ENCODE peak calls at places on chromosome 16, in four cellular contexts. One of them, this sample, is unnamed.
A peak's percentile ranks its signal among the peaks of the same experiment; 100 is the strongest.

GRCh38 chr16:49496656-49497055 is 123.1 kb downstream of the C16orf78 start:
- DNase-seq in cardiac muscle cell: no peak
- DNase-seq in fibroblast of lung: no peak
- DNase-seq in GM23338: no peak
- DNase-seq in this sample: no peak

GRCh38 chr16:64952177-64952576 is 169.7 kb downstream of the CDH11 start:
- DNase-seq in cardiac muscle cell: no peak
- DNase-seq in fibroblast of lung: peak; percentile 94
- DNase-seq in GM23338: no peak
- DNase-seq in this sample: no peak

GRCh38 chr16:29943846-29944669 is 17.8 kb upstream of the TMEM219 start:
- DNase-seq in cardiac muscle cell: peak; percentile 27
- DNase-seq in fibroblast of lung: peak; percentile 98
- DNase-seq in GM23338: peak; percentile 80
- DNase-seq in this sample: no peak

GRCh38 chr16:83272201-83272600 is 535.6 kb upstream of the HSBP1 start:
- DNase-seq in cardiac muscle cell: no peak
- DNase-seq in fibroblast of lung: no peak
- DNase-seq in GM23338: no peak
- DNase-seq in this sample: no peak

GRCh38 chr16:82755570-82756282 is 129.0 kb downstream of the CDH13 start:
- DNase-seq in cardiac muscle cell: peak; percentile 5
- DNase-seq in fibroblast of lung: peak; percentile 27
- DNase-seq in GM23338: peak; percentile 40
- DNase-seq in this sample: no peak

GRCh38 chr16:46789075-46789474 is 40.9 kb upstream of the MYLK3 start:
- DNase-seq in cardiac muscle cell: no peak
- DNase-seq in fibroblast of lung: no peak
- DNase-seq in GM23338: no peak
- DNase-seq in this sample: no peak

GRCh38 chr16:89189358-89190025 is 10.8 kb downstream of the SLC22A31 start:
- DNase-seq in cardiac muscle cell: no peak
- DNase-seq in fibroblast of lung: no peak
- DNase-seq in GM23338: no peak
- DNase-seq in this sample: no peak

GRCh38 chr16:4314532-4315184 is 1.2 kb upstream of the GLIS2 start:
- DNase-seq in cardiac muscle cell: peak; percentile 52
- DNase-seq in fibroblast of lung: peak; percentile 52
- DNase-seq in GM23338: peak; percentile 72
- DNase-seq in this sample: no peak

GRCh38 chr16:89471225-89471624 is 19.1 kb downstream of the ANKRD11 start:
- DNase-seq in cardiac muscle cell: no peak
- DNase-seq in fibroblast of lung: peak; percentile 75
- DNase-seq in GM23338: no peak
- DNase-seq in this sample: no peak

GRCh38 chr16:30472328-30472942 is at the start of gene ITGAL:
- DNase-seq in cardiac muscle cell: no peak
- DNase-seq in fibroblast of lung: no peak
- DNase-seq in GM23338: no peak
- DNase-seq in this sample: peak; percentile 90

GRCh38 chr16:68873635-68874471 is 30.5 kb downstream of the TANGO6 start:
- DNase-seq in cardiac muscle cell: no peak
- DNase-seq in fibroblast of lung: no peak
- DNase-seq in GM23338: no peak
- DNase-seq in this sample: no peak

GRCh38 chr16:68866933-68867332 is 23.6 kb downstream of the TANGO6 start:
- DNase-seq in cardiac muscle cell: no peak
- DNase-seq in fibroblast of lung: no peak
- DNase-seq in GM23338: no peak
- DNase-seq in this sample: no peak

GRCh38 chr16:68869492-68870084 is 26.3 kb downstream of the TANGO6 start:
- DNase-seq in cardiac muscle cell: no peak
- DNase-seq in fibroblast of lung: no peak
- DNase-seq in GM23338: peak; percentile 31
- DNase-seq in this sample: no peak
- TF ChIP-seq CTCF in cardiac muscle cell: no peak
- TF ChIP-seq CTCF in fibroblast of lung: no peak
- TF ChIP-seq CTCF in GM23338: no peak
- TF ChIP-seq CTCF in this sample: no peak

GRCh38 chr16:85413713-85414663 is 199.1 kb upstream of the GSE1 start:
- DNase-seq in cardiac muscle cell: no peak
- DNase-seq in fibroblast of lung: no peak
- DNase-seq in GM23338: no peak
- DNase-seq in this sample: no peak
- H3K4me3 ChIP-seq in cardiac muscle cell: no peak overlapping the region
- H3K4me3 ChIP-seq in fibroblast of lung: no peak overlapping the region
- H3K4me3 ChIP-seq in GM23338: no peak overlapping the region
- H3K4me3 ChIP-seq in this sample: no peak overlapping the region

GRCh38 chr16:19900590-19900989 is 15.9 kb upstream of the GPRC5B start:
- DNase-seq in cardiac muscle cell: no peak
- DNase-seq in fibroblast of lung: no peak
- DNase-seq in GM23338: peak; percentile 28
- DNase-seq in this sample: no peak
- TF ChIP-seq CTCF in cardiac muscle cell: no peak
- TF ChIP-seq CTCF in fibroblast of lung: no peak
- TF ChIP-seq CTCF in GM23338: peak; percentile 28
- TF ChIP-seq CTCF in this sample: peak; percentile 17

DNA sequence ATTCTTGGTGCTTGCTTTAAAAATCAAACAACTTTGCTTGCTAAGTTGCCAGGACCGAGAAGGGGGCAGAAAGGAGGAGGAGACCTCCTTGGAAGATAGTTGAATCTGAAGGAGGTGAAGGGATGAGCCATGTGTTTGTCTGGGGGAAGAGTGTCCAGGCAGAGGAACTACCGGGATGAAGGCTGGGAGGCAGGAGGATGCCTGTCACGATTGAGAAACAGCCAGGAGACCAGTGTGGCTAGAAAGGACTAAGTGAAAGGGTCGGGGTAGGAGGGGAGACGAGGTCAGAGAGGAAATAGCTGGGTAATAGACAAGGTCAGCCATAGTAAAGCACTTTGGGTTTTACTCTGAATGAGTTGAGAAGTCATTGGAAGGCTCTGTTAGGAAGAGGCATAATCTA is 38.9 kb upstream of the CSNK2A2 start:
- DNase-seq in cardiac muscle cell: no peak
- DNase-seq in fibroblast of lung: no peak
- DNase-seq in GM23338: peak; percentile 42
- DNase-seq in this sample: no peak
- H3K4me3 ChIP-seq in cardiac muscle cell: peak overlapping the region; percentile 34
- H3K4me3 ChIP-seq in fibroblast of lung: no peak overlapping the region
- H3K4me3 ChIP-seq in GM23338: peak overlapping the region; percentile 56
- H3K4me3 ChIP-seq in this sample: no peak overlapping the region

GRCh38 chr16:1113889-1114526 is 18.0 kb upstream of the C1QTNF8 start:
- DNase-seq in cardiac muscle cell: no peak
- DNase-seq in fibroblast of lung: no peak
- DNase-seq in GM23338: no peak
- DNase-seq in this sample: no peak
- TF ChIP-seq CTCF in cardiac muscle cell: no peak
- TF ChIP-seq CTCF in fibroblast of lung: no peak
- TF ChIP-seq CTCF in GM23338: no peak
- TF ChIP-seq CTCF in this sample: no peak

GRCh38 chr16:21157632-21158031 is 842 bp upstream of the LDAF1 start:
- DNase-seq in cardiac muscle cell: no peak
- DNase-seq in fibroblast of lung: no peak
- DNase-seq in GM23338: no peak
- DNase-seq in this sample: no peak
- H3K4me3 ChIP-seq in cardiac muscle cell: no peak overlapping the region
- H3K4me3 ChIP-seq in fibroblast of lung: no peak overlapping the region
- H3K4me3 ChIP-seq in GM23338: no peak overlapping the region
- H3K4me3 ChIP-seq in this sample: no peak overlapping the region

GRCh38 chr16:81140930-81141780 is 45.0 kb upstream of the GCSH start:
- DNase-seq in cardiac muscle cell: no peak
- DNase-seq in fibroblast of lung: no peak
- DNase-seq in GM23338: peak; percentile 75
- DNase-seq in this sample: no peak
- TF ChIP-seq CTCF in cardiac muscle cell: peak; percentile 30
- TF ChIP-seq CTCF in fibroblast of lung: peak; percentile 7
- TF ChIP-seq CTCF in GM23338: peak; percentile 63
- TF ChIP-seq CTCF in this sample: peak; percentile 53